ENCODE peak calls at places on chromosomes 13 and 19, in nine cellular contexts. One of them, this sample, is unnamed.

GRCh38 chr19:46413262-46414031 is at the start of gene CCDC8:
- DNase-seq in psoas muscle: peak; percentile 83
- DNase-seq in retinal pigment epithelial cell: peak; percentile 81
- DNase-seq in GM12865: no peak
- DNase-seq in fibroblast of pulmonary artery: peak; percentile 96
- DNase-seq in mesothelial cell of epicardium: peak; percentile 86
- DNase-seq in MM.1S: no peak
- DNase-seq in heart left ventricle: peak; percentile 91
- DNase-seq in GM10248: no peak
- DNase-seq in this sample: no peak

GRCh38 chr13:47337781-47338507 is 441.1 kb upstream of the HTR2A start:
- DNase-seq in GM12865: no peak
- DNase-seq in MM.1S: no peak
- DNase-seq in mesothelial cell of epicardium: no peak
- DNase-seq in heart left ventricle: no peak
- DNase-seq in retinal pigment epithelial cell: peak; percentile 45
- DNase-seq in GM10248: no peak
- DNase-seq in psoas muscle: no peak
- DNase-seq in fibroblast of pulmonary artery: peak; percentile 58
- DNase-seq in this sample: no peak

GRCh38 chr13:111486331-111486730 is 165.9 kb downstream of the TEX29 start:
- DNase-seq in GM12865: no peak
- DNase-seq in psoas muscle: no peak
- DNase-seq in MM.1S: no peak
- DNase-seq in fibroblast of pulmonary artery: no peak
- DNase-seq in heart left ventricle: no peak
- DNase-seq in mesothelial cell of epicardium: no peak
- DNase-seq in retinal pigment epithelial cell: no peak
- DNase-seq in GM10248: no peak
- DNase-seq in this sample: no peak

GRCh38 chr19:20367811-20368294 is 197.7 kb downstream of the ZNF737 start:
- DNase-seq in MM.1S: peak; percentile 60
- DNase-seq in fibroblast of pulmonary artery: no peak
- DNase-seq in GM10248: no peak
- DNase-seq in mesothelial cell of epicardium: no peak
- DNase-seq in psoas muscle: no peak
- DNase-seq in heart left ventricle: no peak
- DNase-seq in GM12865: no peak
- DNase-seq in retinal pigment epithelial cell: peak; percentile 17
- DNase-seq in this sample: no peak

GRCh38 chr13:75748874-75749273 is 112.7 kb downstream of the LMO7 start:
- DNase-seq in GM10248: no peak
- DNase-seq in MM.1S: no peak
- DNase-seq in psoas muscle: no peak
- DNase-seq in retinal pigment epithelial cell: no peak
- DNase-seq in mesothelial cell of epicardium: no peak
- DNase-seq in heart left ventricle: no peak
- DNase-seq in GM12865: no peak
- DNase-seq in fibroblast of pulmonary artery: no peak
- DNase-seq in this sample: no peak

GRCh38 chr13:101115762-101116161 is 300.5 kb downstream of the NALCN start:
- DNase-seq in psoas muscle: no peak
- DNase-seq in retinal pigment epithelial cell: no peak
- DNase-seq in heart left ventricle: no peak
- DNase-seq in GM12865: no peak
- DNase-seq in mesothelial cell of epicardium: no peak
- DNase-seq in MM.1S: no peak
- DNase-seq in fibroblast of pulmonary artery: peak; percentile 3
- DNase-seq in GM10248: no peak
- DNase-seq in this sample: no peak

GRCh38 chr19:31378404-31378803 is 29.2 kb upstream of the TSHZ3 start:
- DNase-seq in MM.1S: no peak
- DNase-seq in retinal pigment epithelial cell: no peak
- DNase-seq in mesothelial cell of epicardium: no peak
- DNase-seq in fibroblast of pulmonary artery: peak; percentile 95
- DNase-seq in GM12865: no peak
- DNase-seq in GM10248: no peak
- DNase-seq in heart left ventricle: peak; percentile 43
- DNase-seq in psoas muscle: no peak
- DNase-seq in this sample: no peak

GRCh38 chr13:78786399-78786879 is 127.5 kb upstream of the OBI1 start:
- DNase-seq in MM.1S: no peak
- DNase-seq in heart left ventricle: no peak
- DNase-seq in fibroblast of pulmonary artery: no peak
- DNase-seq in GM10248: no peak
- DNase-seq in mesothelial cell of epicardium: no peak
- DNase-seq in GM12865: no peak
- DNase-seq in retinal pigment epithelial cell: no peak
- DNase-seq in psoas muscle: no peak
- DNase-seq in this sample: no peak

GRCh38 chr19:47511128-47511517 is 3.7 kb downstream of the NAPA start:
- DNase-seq in GM10248: no peak
- DNase-seq in psoas muscle: peak; percentile 65
- DNase-seq in mesothelial cell of epicardium: no peak
- DNase-seq in GM12865: no peak
- DNase-seq in MM.1S: no peak
- DNase-seq in fibroblast of pulmonary artery: peak; percentile 34
- DNase-seq in heart left ventricle: peak; percentile 57
- DNase-seq in retinal pigment epithelial cell: no peak
- DNase-seq in this sample: no peak

GRCh38 chr13:71865858-71866172 is 1.2 kb downstream of the DACH1 start:
- DNase-seq in psoas muscle: peak; percentile 55
- DNase-seq in heart left ventricle: peak; percentile 12
- DNase-seq in mesothelial cell of epicardium: no peak
- DNase-seq in GM12865: no peak
- DNase-seq in retinal pigment epithelial cell: no peak
- DNase-seq in MM.1S: no peak
- DNase-seq in GM10248: peak; percentile 14
- DNase-seq in fibroblast of pulmonary artery: no peak
- DNase-seq in this sample: peak; percentile 28

DNA sequence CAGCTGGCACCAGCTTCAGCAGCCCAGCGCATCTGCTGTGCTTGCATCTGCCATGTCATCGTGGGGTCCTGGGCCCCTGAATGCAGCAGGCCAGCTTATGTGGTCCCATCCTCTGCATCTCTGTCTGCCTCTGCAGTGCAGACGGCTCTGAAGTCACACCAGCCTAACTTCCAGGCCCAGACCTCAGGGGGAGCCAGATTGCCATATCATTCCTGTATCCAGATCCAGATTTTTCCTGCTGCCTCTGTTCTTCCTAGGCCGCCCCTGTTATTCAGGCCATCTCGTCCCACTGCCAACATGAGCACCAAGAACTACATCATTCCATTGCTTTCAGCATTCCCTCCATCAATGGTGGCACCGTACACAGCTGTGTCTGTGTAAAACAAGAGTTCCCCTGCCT is 571.6 kb downstream of the UQCRFS1 start:
- DNase-seq in mesothelial cell of epicardium: no peak
- DNase-seq in GM12865: no peak
- DNase-seq in MM.1S: no peak
- DNase-seq in retinal pigment epithelial cell: no peak
- DNase-seq in psoas muscle: no peak
- DNase-seq in heart left ventricle: no peak
- DNase-seq in GM10248: no peak
- DNase-seq in fibroblast of pulmonary artery: no peak
- DNase-seq in this sample: no peak
- TF ChIP-seq CTCF in mesothelial cell of epicardium: no peak
- TF ChIP-seq CTCF in GM12865: no peak
- TF ChIP-seq CTCF in MM.1S: no peak
- TF ChIP-seq CTCF in retinal pigment epithelial cell: no peak
- TF ChIP-seq CTCF in psoas muscle: no peak
- TF ChIP-seq CTCF in heart left ventricle: no peak
- TF ChIP-seq CTCF in GM10248: no peak
- TF ChIP-seq CTCF in fibroblast of pulmonary artery: no peak
- TF ChIP-seq CTCF in this sample: no peak

DNA sequence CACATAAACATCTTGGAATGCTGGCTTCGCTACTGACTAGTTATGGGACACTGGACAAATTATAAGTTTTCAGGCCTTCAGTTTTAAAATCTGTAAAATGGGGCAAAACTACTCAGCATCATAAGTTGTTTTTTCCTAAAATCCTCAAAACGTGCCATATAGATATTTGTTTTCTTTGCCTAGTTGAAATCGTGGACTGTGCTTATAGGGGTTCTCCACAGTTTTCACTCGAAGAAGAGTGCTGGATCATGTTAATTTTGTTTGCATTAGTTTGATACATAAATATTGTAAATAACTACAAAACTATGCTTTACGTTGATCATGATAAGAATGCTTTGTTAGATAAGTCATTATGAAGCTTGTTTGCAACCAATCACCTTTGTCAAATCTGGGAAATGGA is 313.4 kb downstream of the OXGR1 start:
- DNase-seq in fibroblast of pulmonary artery: no peak
- DNase-seq in mesothelial cell of epicardium: no peak
- DNase-seq in MM.1S: no peak
- DNase-seq in GM12865: no peak
- DNase-seq in heart left ventricle: no peak
- DNase-seq in retinal pigment epithelial cell: no peak
- DNase-seq in psoas muscle: no peak
- DNase-seq in GM10248: no peak
- DNase-seq in this sample: no peak
- TF ChIP-seq CTCF in fibroblast of pulmonary artery: no peak
- TF ChIP-seq CTCF in mesothelial cell of epicardium: no peak
- TF ChIP-seq CTCF in MM.1S: no peak
- TF ChIP-seq CTCF in GM12865: no peak
- TF ChIP-seq CTCF in heart left ventricle: no peak
- TF ChIP-seq CTCF in retinal pigment epithelial cell: no peak
- TF ChIP-seq CTCF in psoas muscle: no peak
- TF ChIP-seq CTCF in GM10248: no peak
- TF ChIP-seq CTCF in this sample: no peak

DNA sequence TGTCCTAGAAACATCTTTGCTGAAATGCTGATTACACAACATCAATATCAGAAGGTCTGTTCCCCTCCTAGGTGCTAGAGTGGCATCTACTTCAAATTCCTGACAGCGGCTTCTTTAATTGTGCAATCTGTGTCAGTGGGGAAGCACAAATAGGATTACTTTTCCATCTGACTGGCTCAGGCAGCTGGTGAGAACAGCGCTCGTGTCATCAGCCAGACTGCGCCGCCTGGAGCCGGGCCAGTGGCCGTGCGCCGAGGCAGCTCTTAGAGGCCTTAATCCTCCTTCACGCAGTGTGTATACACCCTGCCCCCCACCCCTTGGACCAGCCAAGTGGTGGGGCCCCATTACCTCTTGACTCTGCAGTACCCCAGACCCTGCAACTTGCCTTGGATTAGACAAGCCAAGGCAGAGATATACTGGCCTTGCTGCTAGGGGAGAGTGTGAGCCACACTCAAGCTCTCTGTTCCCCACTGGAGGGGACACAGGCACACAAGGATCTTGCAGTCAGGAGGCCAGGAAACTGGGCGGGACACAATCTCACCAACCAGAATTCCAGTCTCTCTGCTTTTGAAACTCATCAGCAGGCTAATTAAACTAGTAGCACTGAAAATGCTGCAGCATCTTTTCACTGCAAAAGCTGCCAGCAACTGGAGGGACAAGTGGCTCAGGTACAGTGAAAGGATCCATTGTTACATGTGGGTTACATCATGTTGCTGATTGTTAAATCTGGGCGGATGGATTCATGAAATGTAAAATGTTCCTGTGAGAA is 48.9 kb upstream of the EPHX3 start:
- DNase-seq in heart left ventricle: peak; percentile 81
- DNase-seq in GM10248: no peak
- DNase-seq in mesothelial cell of epicardium: no peak
- DNase-seq in GM12865: no peak
- DNase-seq in psoas muscle: peak; percentile 95
- DNase-seq in fibroblast of pulmonary artery: peak; percentile 89
- DNase-seq in retinal pigment epithelial cell: peak; percentile 94
- DNase-seq in MM.1S: no peak
- DNase-seq in this sample: no peak
- TF ChIP-seq CTCF in heart left ventricle: no peak
- TF ChIP-seq CTCF in GM10248: no peak
- TF ChIP-seq CTCF in mesothelial cell of epicardium: no peak
- TF ChIP-seq CTCF in GM12865: no peak
- TF ChIP-seq CTCF in psoas muscle: no peak
- TF ChIP-seq CTCF in fibroblast of pulmonary artery: peak; percentile 34
- TF ChIP-seq CTCF in retinal pigment epithelial cell: peak; percentile 43
- TF ChIP-seq CTCF in MM.1S: no peak
- TF ChIP-seq CTCF in this sample: no peak

GRCh38 chr19:11224429-11224828 is 15.0 kb upstream of the ANGPTL8 start:
- DNase-seq in retinal pigment epithelial cell: no peak
- DNase-seq in heart left ventricle: no peak
- DNase-seq in GM10248: no peak
- DNase-seq in GM12865: no peak
- DNase-seq in fibroblast of pulmonary artery: no peak
- DNase-seq in psoas muscle: no peak
- DNase-seq in mesothelial cell of epicardium: no peak
- DNase-seq in MM.1S: no peak
- DNase-seq in this sample: no peak

GRCh38 chr19:11225172-11225571 is 14.2 kb upstream of the ANGPTL8 start:
- DNase-seq in MM.1S: no peak
- DNase-seq in GM10248: no peak
- DNase-seq in GM12865: no peak
- DNase-seq in psoas muscle: peak; percentile 67
- DNase-seq in retinal pigment epithelial cell: no peak
- DNase-seq in heart left ventricle: no peak
- DNase-seq in mesothelial cell of epicardium: no peak
- DNase-seq in fibroblast of pulmonary artery: no peak
- DNase-seq in this sample: no peak

GRCh38 chr19:11226716-11227166 is 12.7 kb upstream of the ANGPTL8 start:
- DNase-seq in GM12865: no peak
- DNase-seq in mesothelial cell of epicardium: no peak
- DNase-seq in GM10248: no peak
- DNase-seq in MM.1S: no peak
- DNase-seq in heart left ventricle: no peak
- DNase-seq in retinal pigment epithelial cell: no peak
- DNase-seq in psoas muscle: no peak
- DNase-seq in fibroblast of pulmonary artery: no peak
- DNase-seq in this sample: no peak

GRCh38 chr19:11225815-11226214 is 13.6 kb upstream of the ANGPTL8 start:
- DNase-seq in retinal pigment epithelial cell: no peak
- DNase-seq in fibroblast of pulmonary artery: no peak
- DNase-seq in heart left ventricle: no peak
- DNase-seq in GM12865: no peak
- DNase-seq in MM.1S: no peak
- DNase-seq in psoas muscle: no peak
- DNase-seq in GM10248: no peak
- DNase-seq in mesothelial cell of epicardium: no peak
- DNase-seq in this sample: no peak

DNA sequence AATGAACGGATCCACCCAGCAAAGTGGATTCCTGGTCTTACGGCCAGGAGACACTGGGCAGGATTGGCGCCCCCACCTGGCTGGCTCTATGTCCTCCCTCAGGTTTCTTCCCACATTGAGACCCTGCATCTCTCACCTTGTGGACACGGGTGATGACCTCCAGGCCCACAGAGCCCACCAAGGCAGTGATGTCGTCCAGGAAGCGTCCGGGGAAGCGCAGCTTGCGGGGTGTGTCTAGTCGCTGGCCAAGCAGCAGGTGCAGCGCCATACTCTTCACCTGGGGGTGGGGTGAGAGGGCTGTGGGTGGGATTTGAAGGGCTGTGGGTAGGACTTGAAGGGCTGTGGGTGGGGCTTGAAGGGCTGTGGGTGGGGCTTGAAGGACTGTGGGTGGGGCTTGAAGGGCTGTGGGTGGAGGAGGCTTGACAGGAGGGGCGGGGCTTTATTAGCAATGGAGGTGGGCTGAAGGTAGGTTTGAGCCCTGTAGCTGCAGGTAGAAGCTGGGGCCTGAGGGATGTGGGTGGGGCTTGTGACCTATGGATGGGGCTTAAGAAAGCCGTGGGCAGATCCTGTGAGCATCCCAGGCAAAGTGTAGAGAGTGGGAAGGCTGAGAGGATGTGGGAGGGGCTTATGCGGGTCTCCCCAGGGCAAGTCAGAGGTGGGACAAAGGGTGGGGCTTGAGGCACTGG is 12.1 kb upstream of the ANGPTL8 start:
- DNase-seq in heart left ventricle: no peak
- DNase-seq in fibroblast of pulmonary artery: no peak
- DNase-seq in retinal pigment epithelial cell: no peak
- DNase-seq in MM.1S: no peak
- DNase-seq in mesothelial cell of epicardium: no peak
- DNase-seq in GM10248: no peak
- DNase-seq in GM12865: peak; percentile 52
- DNase-seq in psoas muscle: no peak
- DNase-seq in this sample: no peak
- TF ChIP-seq CTCF in heart left ventricle: no peak
- TF ChIP-seq CTCF in fibroblast of pulmonary artery: no peak
- TF ChIP-seq CTCF in retinal pigment epithelial cell: peak; percentile 21
- TF ChIP-seq CTCF in MM.1S: peak; percentile 41
- TF ChIP-seq CTCF in mesothelial cell of epicardium: no peak
- TF ChIP-seq CTCF in GM10248: no peak
- TF ChIP-seq CTCF in GM12865: peak; percentile 19
- TF ChIP-seq CTCF in psoas muscle: no peak
- TF ChIP-seq CTCF in this sample: no peak